ENCODE peak calls at places on chromosomes 4 and X, in eight cellular contexts. B is stimulated activated CD4-positive, alpha-beta T cell treated with anti-CD3 and anti-CD28 coated beads, Interleukin-4, amount 100 ng/mL, for 1 hour; T is mucosa of descending colon; A is amygdala; X is midbrain; Z is activated T-cell treated with anti-CD3 and anti-CD28 coated beads, Interleukin-2, amount 50 U/mL, for 4 hours; D is NAMALWA; G is GM13976. K is an unnamed sample.

GRCh38 chrX:130100180-130100579 is 10.1 kb downstream of the ELF4 start:
- DNase-seq in G (no peak), X (no peak), Z (no peak), B (no peak), A (no peak), D (no peak), T (peak), K (no peak)

GRCh38 chr4:15935504-15936392 is 2.8 kb downstream of the FGFBP1 start:
- DNase-seq in T (no peak), D (no peak), X (no peak), A (no peak), B (no peak), Z (no peak), G (no peak), K (no peak)

GRCh38 chr4:25180524-25181131 is 20.4 kb upstream of the SEPSECS start:
- DNase-seq in T (no peak), X (peak), D (peak), Z (peak), B (peak), A (no peak), G (peak), K (peak)

GRCh38 chr4:175054980-175055379 is 136.8 kb downstream of the ADAM29 start:
- DNase-seq in A (no peak), Z (no peak), T (no peak), X (no peak), D (no peak), B (no peak), G (no peak), K (no peak)

GRCh38 chr4:24024157-24024556 is 134.3 kb upstream of the PPARGC1A start:
- DNase-seq in X (no peak), A (no peak), Z (no peak), B (no peak), D (no peak), T (no peak), G (no peak), K (no peak)

GRCh38 chrX:35122756-35123155 is 180.2 kb downstream of the FAM47B start:
- DNase-seq in X (no peak), G (no peak), B (no peak), A (no peak), D (no peak), T (no peak), Z (no peak), K (no peak)

GRCh38 chrX:78593701-78594100 is 65.4 kb downstream of the RTL3 start:
- DNase-seq in B (no peak), G (no peak), Z (no peak), X (no peak), T (no peak), D (no peak), A (no peak), K (no peak)

GRCh38 chr4:53717064-53717549 is 125.8 kb upstream of the LNX1 start:
- DNase-seq in G (no peak), X (no peak), Z (no peak), A (no peak), B (no peak), D (no peak), T (no peak), K (no peak)

GRCh38 chr4:147040874-147041273 is 95.2 kb upstream of the TTC29 start:
- DNase-seq in G (no peak), X (no peak), D (no peak), A (no peak), T (no peak), Z (no peak), B (no peak), K (no peak)

GRCh38 chr4:137310593-137311490 is 221.5 kb downstream of the PCDH18 start:
- DNase-seq in X (no peak), G (no peak), D (no peak), A (no peak), Z (no peak), T (no peak), B (no peak), K (no peak)

GRCh38 chr4:119103263-119103662 is 32.4 kb upstream of the MYOZ2 start:
- DNase-seq in G (no peak), T (peak), A (no peak), Z (no peak), X (no peak), B (no peak), D (no peak), K (peak)

GRCh38 chr4:151485541-151486131 is 76.7 kb downstream of the FHIP1A start:
- DNase-seq in D (no peak), B (no peak), Z (no peak), T (no peak), G (no peak), A (no peak), X (no peak), K (no peak)

GRCh38 chr4:84479663-84480062 is 19.4 kb downstream of the NKX6-1 start:
- DNase-seq in Z (no peak), G (no peak), D (no peak), X (no peak), T (no peak), B (no peak), A (no peak), K (no peak)

GRCh38 chr4:139514382-139515059 is 41.5 kb downstream of the SETD7 start:
- DNase-seq in D (no peak), Z (no peak), X (no peak), G (no peak), T (no peak), A (no peak), B (no peak), K (no peak)

GRCh38 chr4:138308421-138308820 is 66.3 kb upstream of the SLC7A11 start:
- DNase-seq in G (no peak), A (no peak), T (no peak), Z (no peak), X (no peak), B (no peak), D (no peak), K (no peak)

GRCh38 chrX:48045410-48046311 is 25.8 kb downstream of the ZNF630 start:
- DNase-seq in B (no peak), Z (no peak), G (no peak), X (no peak), A (no peak), D (no peak), T (no peak), K (peak)

GRCh38 chr4:74244049-74244448 is 64.2 kb upstream of the EPGN start:
- DNase-seq in A (no peak), D (no peak), B (no peak), X (no peak), G (no peak), Z (no peak), T (no peak), K (no peak)

GRCh38 chrX:1052021-1052420 is 160.4 kb downstream of the CRLF2 start:
- DNase-seq in B (no peak), X (no peak), D (no peak), Z (no peak), G (no peak), A (no peak), T (no peak), K (no peak)

GRCh38 chr4:148779771-148780170 is 337.6 kb upstream of the NR3C2 start:
- DNase-seq in G (no peak), D (no peak), X (no peak), B (no peak), Z (no peak), A (no peak), T (peak), K (no peak)

GRCh38 chrX:115330498-115331138 is 41.1 kb downstream of the LUZP4 start:
- DNase-seq in T (no peak), X (peak), Z (no peak), G (peak), A (no peak), D (peak), B (no peak), K (peak)

GRCh38 chrX:10952619-10953018 is 158.5 kb upstream of the HCCS start:
- DNase-seq in Z (no peak), G (no peak), B (no peak), A (no peak), X (no peak), T (no peak), D (no peak), K (no peak)

GRCh38 chr4:2245787-2246275 is 3.9 kb upstream of the HAUS3 start:
- DNase-seq in Z (no peak), A (no peak), G (peak), B (no peak), T (no peak), D (no peak), X (no peak), K (no peak)

GRCh38 chr4:151921371-151921770 is 160.6 kb upstream of the GATB start:
- DNase-seq in T (no peak), Z (no peak), G (no peak), D (no peak), A (no peak), B (no peak), X (no peak), K (no peak)

GRCh38 chr4:106149026-106149425 is 167.0 kb downstream of the TBCK start:
- DNase-seq in A (no peak), T (no peak), Z (no peak), G (no peak), D (no peak), X (no peak), B (no peak), K (peak)

GRCh38 chr4:175263537-175263936 is 345.4 kb downstream of the ADAM29 start:
- DNase-seq in T (no peak), Z (no peak), X (no peak), B (no peak), A (no peak), G (no peak), D (no peak), K (no peak)

GRCh38 chr4:83109480-83110221 is 4.9 kb downstream of the PLAC8 start:
- DNase-seq in G (peak), X (peak), D (peak), T (peak), Z (peak), B (peak), A (no peak), K (no peak)